ENCODE peak calls at places on chromosomes 13 and 19, in seven cellular contexts. G is GM23338, Y is uterus, E is stomach, T is left lung, A is heart right ventricle, C is ovary. Z is an unnamed sample.

GRCh38 chr13:93227280-93227905 is 786 bp downstream of the GPC6 start:
- DNase-seq in A (no peak), T (peak; percentile 73), G (peak; percentile 66), E (no peak), C (peak; percentile 48), Y (no peak), Z (no peak)

GRCh38 chr13:23515116-23515515 is 55.1 kb upstream of the TNFRSF19 start:
- DNase-seq in G (no peak), A (no peak), Y (no peak), E (no peak), C (no peak), T (no peak), Z (no peak)

GRCh38 chr13:99702687-99703319 is 201.5 kb downstream of the TM9SF2 start:
- DNase-seq in E (no peak), C (no peak), G (peak; percentile 55), T (no peak), Y (no peak), A (no peak), Z (no peak)

GRCh38 chr13:34201050-34201913 is 383.3 kb downstream of the RFC3 start:
- DNase-seq in E (no peak), T (no peak), G (no peak), Y (no peak), A (peak; percentile 15), C (no peak), Z (no peak)

GRCh38 chr13:85498774-85499173 is 300.4 kb downstream of the SLITRK6 start:
- DNase-seq in Y (no peak), C (no peak), T (no peak), E (no peak), G (no peak), A (no peak), Z (no peak)

GRCh38 chr13:80048802-80049201 is 292.1 kb downstream of the SPRY2 start:
- DNase-seq in Y (peak; percentile 68), A (peak; percentile 93), G (peak; percentile 38), T (peak; percentile 52), E (peak; percentile 33), C (peak; percentile 75), Z (peak; percentile 74)

GRCh38 chr19:39413903-39414608 is 1.6 kb downstream of the PLEKHG2 start:
- DNase-seq in T (no peak), Y (peak; percentile 51), A (no peak), G (peak; percentile 49), E (no peak), C (peak; percentile 63), Z (no peak)

GRCh38 chr13:69600811-69601210 is 506.8 kb upstream of the ATXN8OS start:
- DNase-seq in G (no peak), T (no peak), A (no peak), E (no peak), Y (no peak), C (no peak), Z (no peak)

GRCh38 chr19:35342430-35342829 is 5.3 kb upstream of the FFAR1 start:
- DNase-seq in G (peak; percentile 32), A (no peak), E (no peak), Y (no peak), C (no peak), T (peak; percentile 39), Z (no peak)

GRCh38 chr13:97225533-97225932 is 3.4 kb downstream of the MBNL2 start:
- DNase-seq in Y (no peak), C (no peak), E (no peak), G (no peak), T (no peak), A (no peak), Z (no peak)

GRCh38 chr13:20699715-20700114 is 3.8 kb upstream of the IL17D start:
- DNase-seq in E (no peak), A (no peak), Y (no peak), T (no peak), G (no peak), C (no peak), Z (no peak)

GRCh38 chr13:66071018-66071417 is 1159.1 kb downstream of the PCDH9 start:
- DNase-seq in A (no peak), E (no peak), G (no peak), T (no peak), C (no peak), Y (no peak), Z (no peak)

DNA sequence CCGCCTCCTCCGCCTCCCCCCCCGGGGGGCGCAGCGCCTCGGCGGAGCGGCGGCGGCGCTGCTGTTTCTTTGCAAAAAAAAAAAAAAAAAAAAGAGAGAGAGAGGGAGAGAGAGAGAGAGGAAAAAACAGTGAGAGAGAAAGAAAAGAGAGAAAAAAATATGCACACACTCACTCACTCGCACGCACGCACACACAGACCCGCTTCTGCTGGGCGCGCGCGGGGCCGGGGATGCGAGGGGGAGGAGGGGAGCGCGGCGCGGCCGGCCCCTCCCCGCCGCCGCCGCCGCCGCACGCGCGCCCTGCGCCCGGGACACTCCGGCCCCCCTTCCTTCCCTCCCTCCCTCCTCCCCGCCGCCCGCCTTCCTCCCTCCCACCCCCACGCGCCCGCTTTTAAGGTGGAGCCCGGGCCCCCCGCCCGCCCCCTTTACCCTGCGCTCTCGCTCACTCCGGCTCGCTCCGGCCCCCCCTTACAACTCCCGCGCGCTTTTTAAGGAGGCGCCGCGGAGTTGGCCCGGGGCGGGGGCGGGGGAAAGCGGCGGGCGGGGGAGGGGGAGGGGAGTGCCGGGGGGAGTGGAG is at the start of gene SAMD1:
- DNase-seq in E (peak; percentile 93), T (peak; percentile 92), A (peak; percentile 93), Y (peak; percentile 96), G (peak; percentile 92), C (peak; percentile 95), Z (peak; percentile 86)
- H3K27ac ChIP-seq in E (peak within 1 kb of the TSS; percentile 98), T (peak within 1 kb of the TSS; percentile 93), A (peak within 1 kb of the TSS; percentile 96), Y (peak within 1 kb of the TSS; percentile 91), G (peak within 1 kb of the TSS; percentile 55), C (peak within 1 kb of the TSS; percentile 91), Z (peak within 1 kb of the TSS; percentile 93)

GRCh38 chr19:18667531-18668251 is 15.8 kb upstream of the CRTC1 start:
- DNase-seq in Y (no peak), A (no peak), C (no peak), T (no peak), E (no peak), G (no peak), Z (no peak)
- H3K27ac ChIP-seq in Y (no peak overlapping the region), A (no peak overlapping the region), C (no peak overlapping the region), T (no peak overlapping the region), E (no peak overlapping the region), G (no peak overlapping the region), Z (no peak overlapping the region)

GRCh38 chr19:48817585-48818124 is 6.8 kb upstream of the BCAT2 start:
- DNase-seq in Y (no peak), G (no peak), C (no peak), T (no peak), E (no peak), A (no peak), Z (no peak)
- H3K27ac ChIP-seq in Y (no peak overlapping the region), G (no peak overlapping the region), C (no peak overlapping the region), T (peak overlapping the region; percentile 13), E (peak overlapping the region; percentile 84), A (no peak overlapping the region), Z (no peak overlapping the region)

GRCh38 chr19:10730932-10731331 is 13.1 kb downstream of the DNM2 start:
- DNase-seq in T (no peak), C (no peak), A (no peak), E (peak; percentile 46), G (no peak), Y (no peak), Z (no peak)
- H3K27ac ChIP-seq in T (peak overlapping the region; percentile 76), C (no peak overlapping the region), A (peak overlapping the region; percentile 68), E (peak overlapping the region; percentile 77), G (no peak overlapping the region), Y (no peak overlapping the region), Z (peak overlapping the region; percentile 99)

DNA sequence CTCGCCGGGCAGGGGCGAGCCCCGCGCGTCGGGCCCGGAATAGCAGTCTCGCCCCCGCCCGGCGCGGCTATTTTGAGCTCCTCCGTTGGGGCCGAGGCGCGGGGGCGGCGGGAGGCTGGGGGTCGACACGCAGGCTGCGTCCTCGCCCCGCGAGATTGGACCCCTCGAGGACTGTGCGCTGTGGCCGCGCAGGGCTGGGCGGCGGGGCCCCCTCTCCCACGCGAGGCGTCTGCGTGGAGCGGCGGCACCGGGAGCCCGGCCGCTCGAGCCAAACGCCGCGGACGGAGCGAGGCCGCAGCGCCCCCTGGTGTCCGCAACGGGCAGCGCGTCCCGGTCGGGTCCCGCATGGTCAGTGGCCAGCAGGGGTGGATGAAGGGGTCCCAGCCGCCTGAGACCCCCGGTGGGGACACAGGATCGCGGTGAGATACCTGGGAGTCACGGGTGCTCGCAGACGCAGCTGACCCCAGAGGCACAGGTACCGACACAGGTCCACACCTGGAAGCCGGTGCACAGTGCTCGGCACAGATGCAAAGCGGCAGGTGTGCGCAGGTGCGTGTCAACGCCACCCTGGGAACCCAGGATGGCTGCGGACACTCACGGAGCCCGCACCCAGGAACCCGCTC is 2.2 kb upstream of the CIRBP start:
- DNase-seq in C (peak; percentile 82), G (peak; percentile 73), T (peak; percentile 97), E (peak; percentile 80), A (peak; percentile 72), Y (peak; percentile 68), Z (peak; percentile 73)
- H3K27ac ChIP-seq in C (peak overlapping the region; percentile 93), G (no peak overlapping the region), T (peak overlapping the region; percentile 79), E (peak overlapping the region; percentile 83), A (peak overlapping the region; percentile 89), Y (peak overlapping the region; percentile 90), Z (peak overlapping the region; percentile 66)

GRCh38 chr13:94369862-94370491 is 109.5 kb downstream of the DCT start:
- DNase-seq in E (no peak), A (peak; percentile 22), C (peak; percentile 35), T (no peak), Y (no peak), G (no peak), Z (no peak)

GRCh38 chr13:94366677-94367076 is 112.8 kb downstream of the DCT start:
- DNase-seq in Y (no peak), G (no peak), E (no peak), T (no peak), C (no peak), A (no peak), Z (no peak)

GRCh38 chr13:94371855-94372254 is 107.6 kb downstream of the DCT start:
- DNase-seq in G (no peak), C (no peak), E (no peak), T (no peak), Y (no peak), A (no peak), Z (no peak)
- H3K27ac ChIP-seq in G (no peak overlapping the region), C (no peak overlapping the region), E (no peak overlapping the region), T (no peak overlapping the region), Y (no peak overlapping the region), A (no peak overlapping the region), Z (no peak overlapping the region)

GRCh38 chr13:46389985-46390384 is 2.9 kb upstream of the RUBCNL start:
- DNase-seq in C (no peak), E (no peak), G (no peak), A (no peak), Y (no peak), T (no peak), Z (peak; percentile 92)
- H3K27ac ChIP-seq in C (no peak overlapping the region), E (no peak overlapping the region), G (peak overlapping the region; percentile 45), A (no peak overlapping the region), Y (no peak overlapping the region), T (peak overlapping the region; percentile 60), Z (peak overlapping the region; percentile 83)

DNA sequence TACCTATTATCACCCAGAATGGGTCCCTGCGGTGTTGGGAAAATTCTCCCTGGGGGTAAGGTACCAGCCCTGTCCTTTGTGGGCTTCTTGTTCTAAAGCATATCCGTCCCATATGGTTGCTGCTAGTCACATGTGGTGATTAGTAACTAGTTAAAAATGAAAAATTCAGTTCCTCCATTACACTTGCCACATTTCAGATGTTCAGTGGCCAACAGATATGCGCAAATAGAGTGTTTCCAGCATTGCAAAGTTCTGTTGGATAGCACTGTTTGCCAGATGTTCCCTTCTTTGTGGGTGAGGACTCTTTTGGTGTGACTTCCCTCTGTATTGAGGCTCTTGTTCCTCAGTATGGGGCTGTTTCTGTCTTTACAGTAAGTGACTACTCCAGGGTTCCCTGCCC is 3.8 kb downstream of the CNOT3 start:
- DNase-seq in T (no peak), C (no peak), Y (no peak), A (no peak), E (no peak), G (no peak), Z (no peak)
- H3K27ac ChIP-seq in T (no peak overlapping the region), C (no peak overlapping the region), Y (no peak overlapping the region), A (no peak overlapping the region), E (no peak overlapping the region), G (peak overlapping the region; percentile 32), Z (no peak overlapping the region)

Z was measured in substantia nigra.